ENCODE peak calls at places on chromosomes 6 and 20, in nine cellular contexts. N is CD8-positive, alpha-beta T cell; C is AG09319; P is ovary; J is cardiac muscle cell; H is heart left ventricle; U is omental fat pad; R is lower lobe of right lung; G is colonic mucosa. S is an unnamed sample.

GRCh38 chr6:170025341-170026271 is 265.3 kb downstream of the DLL1 start:
- DNase-seq in R (no peak), H (no peak), P (no peak), J (no peak), U (no peak), N (no peak), C (no peak), G (no peak), S (no peak)

GRCh38 chr20:45679650-45680049 is 9.6 kb upstream of the WFDC11 start:
- DNase-seq in R (no peak), P (no peak), U (no peak), C (no peak), H (no peak), N (no peak), J (no peak), G (no peak), S (no peak)

GRCh38 chr6:167163476-167164011 is 5.8 kb upstream of the GPR31 start:
- DNase-seq in H (no peak), G (no peak), R (no peak), P (no peak), U (no peak), N (no peak), J (no peak), C (no peak), S (no peak)

GRCh38 chr6:150408842-150409241 is 40.0 kb downstream of the IYD start:
- DNase-seq in U (no peak), R (no peak), N (no peak), C (no peak), P (no peak), H (no peak), G (no peak), J (no peak), S (no peak)

GRCh38 chr20:20820104-20820503 is 107.7 kb upstream of the RALGAPA2 start:
- DNase-seq in J (peak; percentile 19), U (no peak), R (no peak), C (no peak), N (no peak), H (no peak), G (no peak), P (no peak), S (no peak)

GRCh38 chr6:130758818-130759217 is 68.4 kb upstream of the SMLR1 start:
- DNase-seq in P (no peak), R (no peak), G (no peak), H (no peak), C (no peak), U (no peak), N (no peak), J (no peak), S (no peak)

GRCh38 chr6:107244082-107244741 is 128.9 kb upstream of the BEND3 start:
- DNase-seq in U (no peak), G (no peak), H (no peak), R (no peak), C (no peak), N (no peak), P (no peak), J (no peak), S (no peak)

GRCh38 chr20:25195962-25196700 is 619 bp downstream of the ENTPD6 start:
- DNase-seq in N (no peak), G (peak; percentile 87), P (no peak), H (peak; percentile 51), R (peak; percentile 70), U (no peak), J (peak; percentile 42), C (no peak), S (no peak)

GRCh38 chr6:165515963-165516624 is 146.9 kb downstream of the PDE10A start:
- DNase-seq in G (no peak), P (no peak), C (no peak), J (no peak), N (no peak), R (no peak), H (no peak), U (no peak), S (no peak)

GRCh38 chr6:133707456-133707855 is 181.5 kb upstream of the TCF21 start:
- DNase-seq in P (no peak), R (no peak), J (no peak), N (no peak), U (no peak), H (no peak), G (no peak), C (peak; percentile 73), S (peak; percentile 4)

GRCh38 chr20:61278296-61278695 is 26.2 kb downstream of the CDH4 start:
- DNase-seq in N (no peak), G (no peak), C (no peak), J (no peak), U (no peak), P (no peak), H (no peak), R (no peak), S (no peak)

GRCh38 chr20:61284752-61285151 is 32.7 kb downstream of the CDH4 start:
- DNase-seq in G (no peak), N (no peak), C (no peak), P (no peak), R (no peak), U (no peak), J (no peak), H (no peak), S (no peak)

GRCh38 chr20:61281286-61281795 is 29.3 kb downstream of the CDH4 start:
- DNase-seq in P (no peak), G (no peak), C (no peak), U (no peak), H (no peak), R (no peak), N (no peak), J (no peak), S (no peak)

GRCh38 chr20:61279621-61280150 is 27.6 kb downstream of the CDH4 start:
- DNase-seq in N (no peak), R (no peak), H (no peak), J (no peak), U (no peak), C (no peak), G (no peak), P (no peak), S (no peak)

DNA sequence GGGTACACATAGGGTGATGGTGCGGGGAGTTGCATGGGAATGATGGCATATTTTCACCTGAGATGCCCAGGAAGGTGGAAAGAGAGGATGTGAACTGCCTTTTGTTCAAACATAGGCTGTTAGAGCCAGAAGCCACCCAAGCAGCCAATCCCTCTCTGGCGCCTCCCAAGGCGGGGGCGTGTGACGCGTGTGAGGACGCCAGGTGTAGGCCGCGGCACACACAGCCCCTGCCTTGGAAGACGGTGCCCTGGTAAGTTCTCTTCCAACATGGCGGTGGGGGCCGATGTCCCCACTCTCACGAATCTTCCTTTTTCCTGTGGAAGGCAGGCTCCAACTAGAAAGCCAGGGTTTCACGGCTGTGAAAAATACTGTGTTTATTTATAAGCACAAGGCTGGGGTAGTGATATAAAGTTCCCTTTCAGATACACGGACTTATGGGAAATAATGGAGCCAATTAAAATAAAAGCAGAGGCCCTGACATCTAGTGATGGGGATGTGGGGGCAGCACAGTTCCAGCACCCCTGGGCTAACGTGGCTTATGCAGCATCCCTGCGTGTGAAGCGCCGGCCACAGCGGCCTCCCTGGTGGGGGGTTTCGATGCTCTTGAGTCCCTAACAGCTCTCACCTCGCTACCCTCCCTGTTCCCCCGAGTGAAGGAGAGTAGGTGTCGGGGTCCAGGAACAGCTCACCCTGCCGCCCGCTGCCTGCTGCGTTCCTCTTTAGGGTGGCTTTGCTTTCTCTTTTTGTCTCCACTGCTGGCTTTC is 28.3 kb downstream of the CDH4 start:
- DNase-seq in U (no peak), P (no peak), G (no peak), H (no peak), N (no peak), J (no peak), R (no peak), C (no peak), S (no peak)
- TF ChIP-seq CTCF in U (no peak), P (no peak), G (no peak), H (no peak), N (no peak), J (no peak), R (no peak), C (no peak), S (no peak)

DNA sequence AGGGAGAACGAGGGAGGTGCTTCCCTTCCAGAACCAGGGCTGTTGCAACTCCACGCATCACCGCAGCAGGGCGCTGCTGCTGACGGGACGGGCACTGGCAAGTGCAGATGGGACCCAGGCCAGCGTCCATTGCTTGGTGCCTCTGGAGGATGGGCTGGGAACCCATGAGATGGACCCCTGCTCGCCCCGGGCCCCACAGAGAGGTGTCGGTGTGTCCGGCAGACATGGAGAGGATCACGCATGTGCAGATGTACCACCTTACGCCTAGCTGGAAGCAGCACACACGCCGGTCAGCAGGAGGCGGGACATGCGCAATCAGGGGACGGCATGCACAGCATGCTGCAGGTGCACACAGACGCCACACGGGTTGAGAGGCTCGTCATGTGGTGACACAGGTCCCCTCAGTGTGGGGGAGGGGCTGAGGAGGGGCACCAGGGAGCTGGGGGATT is 5.7 kb downstream of the CABLES2 start:
- DNase-seq in N (no peak), J (peak; percentile 49), G (no peak), H (no peak), P (no peak), C (no peak), U (no peak), R (no peak), S (no peak)
- TF ChIP-seq CTCF in N (no peak), J (peak; percentile 10), G (no peak), H (no peak), P (no peak), C (no peak), U (no peak), R (no peak), S (no peak)

GRCh38 chr6:75543311-75543710 is 49.7 kb upstream of the FILIP1 start:
- DNase-seq in C (no peak), N (no peak), J (no peak), U (no peak), R (no peak), G (no peak), H (no peak), P (no peak), S (no peak)

GRCh38 chr6:75550544-75551167 is 51.0 kb upstream of the SENP6 start:
- DNase-seq in N (no peak), C (no peak), H (no peak), P (no peak), J (no peak), G (no peak), U (no peak), R (no peak), S (peak; percentile 18)

GRCh38 chr6:75551367-75551952 is 50.2 kb upstream of the SENP6 start:
- DNase-seq in G (no peak), P (no peak), N (no peak), J (no peak), U (no peak), R (no peak), C (no peak), H (no peak), S (no peak)

DNA sequence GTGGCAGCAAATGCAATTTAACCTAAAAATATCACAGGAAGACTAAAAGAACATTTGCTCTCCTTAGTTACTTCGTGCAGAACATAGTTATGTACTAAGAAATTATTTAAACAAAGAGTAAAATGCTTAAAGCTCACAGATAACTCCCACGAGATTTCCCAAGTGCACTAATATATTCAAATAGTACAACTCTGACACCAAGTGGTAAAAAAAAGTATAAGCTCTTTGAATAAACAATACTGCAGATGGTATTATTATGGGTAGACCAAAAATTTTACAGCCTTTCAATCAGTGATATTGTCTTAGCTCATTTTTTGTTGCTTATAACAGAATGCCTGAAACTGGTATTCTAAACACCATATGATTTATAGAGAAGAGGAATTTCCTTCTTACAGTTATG is 52.8 kb upstream of the FILIP1 start:
- DNase-seq in U (no peak), N (no peak), P (no peak), J (peak; percentile 15), G (no peak), H (no peak), C (no peak), R (no peak), S (no peak)
- TF ChIP-seq CTCF in U (no peak), N (no peak), P (no peak), J (peak; percentile 32), G (no peak), H (no peak), C (peak; percentile 19), R (peak; percentile 37), S (no peak)

GRCh38 chr6:41058783-41059181 is 5.8 kb downstream of the APOBEC2 start:
- DNase-seq in H (no peak), G (no peak), U (no peak), R (no peak), J (no peak), N (no peak), C (no peak), P (no peak), S (no peak)
- TF ChIP-seq CTCF in H (no peak), G (no peak), U (no peak), R (no peak), J (no peak), N (no peak), C (no peak), P (no peak), S (no peak)

S was measured in GM13977.